ENCODE peak calls at places on chromosome 10, in nine cellular contexts. One of them, this sample, is unnamed.

GRCh38 chr10:30765611-30766010 is 136.1 kb upstream of the LYZL2 start:
- DNase-seq in fibroblast of pulmonary artery: no peak
- DNase-seq in lower lobe of right lung: no peak
- DNase-seq in skeletal muscle cell: no peak
- DNase-seq in transverse colon: no peak
- DNase-seq in choroid plexus epithelial cell: no peak
- DNase-seq in adipocyte: no peak
- DNase-seq in foreskin fibroblast: no peak
- DNase-seq in suprapubic skin: no peak
- DNase-seq in this sample: peak

GRCh38 chr10:93894516-93895378 is 969 bp downstream of the SLC35G1 start:
- DNase-seq in lower lobe of right lung: no peak
- DNase-seq in suprapubic skin: no peak
- DNase-seq in skeletal muscle cell: no peak
- DNase-seq in fibroblast of pulmonary artery: no peak
- DNase-seq in choroid plexus epithelial cell: peak
- DNase-seq in foreskin fibroblast: peak
- DNase-seq in adipocyte: peak
- DNase-seq in transverse colon: no peak
- DNase-seq in this sample: peak

GRCh38 chr10:61028861-61029361 is 84.9 kb upstream of the RHOBTB1 start:
- DNase-seq in choroid plexus epithelial cell: no peak
- DNase-seq in transverse colon: no peak
- DNase-seq in skeletal muscle cell: peak
- DNase-seq in foreskin fibroblast: peak
- DNase-seq in fibroblast of pulmonary artery: peak
- DNase-seq in lower lobe of right lung: no peak
- DNase-seq in adipocyte: peak
- DNase-seq in suprapubic skin: no peak
- DNase-seq in this sample: peak

GRCh38 chr10:88423732-88424131 is 159.4 kb downstream of the RNLS start:
- DNase-seq in skeletal muscle cell: no peak
- DNase-seq in suprapubic skin: no peak
- DNase-seq in foreskin fibroblast: no peak
- DNase-seq in transverse colon: no peak
- DNase-seq in adipocyte: no peak
- DNase-seq in lower lobe of right lung: no peak
- DNase-seq in choroid plexus epithelial cell: no peak
- DNase-seq in fibroblast of pulmonary artery: no peak
- DNase-seq in this sample: no peak

GRCh38 chr10:34764347-34764991 is 50.6 kb downstream of the PARD3 start:
- DNase-seq in choroid plexus epithelial cell: no peak
- DNase-seq in skeletal muscle cell: no peak
- DNase-seq in fibroblast of pulmonary artery: no peak
- DNase-seq in lower lobe of right lung: no peak
- DNase-seq in foreskin fibroblast: no peak
- DNase-seq in transverse colon: no peak
- DNase-seq in suprapubic skin: no peak
- DNase-seq in adipocyte: no peak
- DNase-seq in this sample: no peak

GRCh38 chr10:71769279-71769823 is 4.0 kb downstream of the VSIR start:
- DNase-seq in fibroblast of pulmonary artery: peak
- DNase-seq in suprapubic skin: no peak
- DNase-seq in lower lobe of right lung: no peak
- DNase-seq in choroid plexus epithelial cell: peak
- DNase-seq in skeletal muscle cell: no peak
- DNase-seq in adipocyte: peak
- DNase-seq in foreskin fibroblast: peak
- DNase-seq in transverse colon: peak
- DNase-seq in this sample: no peak

GRCh38 chr10:43313901-43314300 is 47.0 kb upstream of the RASGEF1A start:
- DNase-seq in choroid plexus epithelial cell: no peak
- DNase-seq in adipocyte: no peak
- DNase-seq in transverse colon: no peak
- DNase-seq in fibroblast of pulmonary artery: no peak
- DNase-seq in suprapubic skin: no peak
- DNase-seq in lower lobe of right lung: no peak
- DNase-seq in foreskin fibroblast: no peak
- DNase-seq in skeletal muscle cell: no peak
- DNase-seq in this sample: no peak

GRCh38 chr10:62424026-62424425 is 49.9 kb downstream of the ZNF365 start:
- DNase-seq in skeletal muscle cell: no peak
- DNase-seq in lower lobe of right lung: no peak
- DNase-seq in foreskin fibroblast: no peak
- DNase-seq in choroid plexus epithelial cell: peak
- DNase-seq in suprapubic skin: no peak
- DNase-seq in transverse colon: no peak
- DNase-seq in fibroblast of pulmonary artery: no peak
- DNase-seq in adipocyte: no peak
- DNase-seq in this sample: no peak

GRCh38 chr10:17643339-17643754 is 604 bp upstream of the STAM start:
- DNase-seq in transverse colon: peak
- DNase-seq in foreskin fibroblast: peak
- DNase-seq in choroid plexus epithelial cell: peak
- DNase-seq in adipocyte: peak
- DNase-seq in fibroblast of pulmonary artery: peak
- DNase-seq in suprapubic skin: peak
- DNase-seq in skeletal muscle cell: peak
- DNase-seq in lower lobe of right lung: peak
- DNase-seq in this sample: peak

GRCh38 chr10:68666280-68666760 is 54.7 kb upstream of the CCAR1 start:
- DNase-seq in suprapubic skin: no peak
- DNase-seq in adipocyte: peak
- DNase-seq in choroid plexus epithelial cell: peak
- DNase-seq in lower lobe of right lung: no peak
- DNase-seq in foreskin fibroblast: peak
- DNase-seq in transverse colon: no peak
- DNase-seq in skeletal muscle cell: peak
- DNase-seq in fibroblast of pulmonary artery: peak
- DNase-seq in this sample: peak

GRCh38 chr10:63515002-63515763 is 6.0 kb upstream of the REEP3 start:
- DNase-seq in transverse colon: no peak
- DNase-seq in lower lobe of right lung: no peak
- DNase-seq in skeletal muscle cell: no peak
- DNase-seq in suprapubic skin: no peak
- DNase-seq in fibroblast of pulmonary artery: peak
- DNase-seq in foreskin fibroblast: peak
- DNase-seq in choroid plexus epithelial cell: peak
- DNase-seq in adipocyte: peak
- DNase-seq in this sample: no peak

GRCh38 chr10:116836087-116836486 is 13.2 kb upstream of the ENO4 start:
- DNase-seq in foreskin fibroblast: no peak
- DNase-seq in fibroblast of pulmonary artery: no peak
- DNase-seq in transverse colon: no peak
- DNase-seq in suprapubic skin: no peak
- DNase-seq in skeletal muscle cell: no peak
- DNase-seq in adipocyte: no peak
- DNase-seq in lower lobe of right lung: no peak
- DNase-seq in choroid plexus epithelial cell: no peak
- DNase-seq in this sample: no peak

GRCh38 chr10:129848571-129849451 is 115.3 kb downstream of the EBF3 start:
- DNase-seq in lower lobe of right lung: no peak
- DNase-seq in skeletal muscle cell: no peak
- DNase-seq in fibroblast of pulmonary artery: no peak
- DNase-seq in choroid plexus epithelial cell: no peak
- DNase-seq in foreskin fibroblast: peak
- DNase-seq in adipocyte: no peak
- DNase-seq in suprapubic skin: peak
- DNase-seq in transverse colon: no peak
- DNase-seq in this sample: no peak

GRCh38 chr10:92689663-92690210 is at the start of gene HHEX:
- DNase-seq in fibroblast of pulmonary artery: peak
- DNase-seq in transverse colon: peak
- DNase-seq in foreskin fibroblast: peak
- DNase-seq in choroid plexus epithelial cell: peak
- DNase-seq in suprapubic skin: no peak
- DNase-seq in skeletal muscle cell: no peak
- DNase-seq in adipocyte: peak
- DNase-seq in lower lobe of right lung: peak
- DNase-seq in this sample: peak

GRCh38 chr10:125111350-125111749 is 49.0 kb downstream of the CTBP2 start:
- DNase-seq in fibroblast of pulmonary artery: no peak
- DNase-seq in adipocyte: no peak
- DNase-seq in foreskin fibroblast: no peak
- DNase-seq in skeletal muscle cell: no peak
- DNase-seq in suprapubic skin: no peak
- DNase-seq in lower lobe of right lung: no peak
- DNase-seq in choroid plexus epithelial cell: no peak
- DNase-seq in transverse colon: no peak
- DNase-seq in this sample: no peak
- H3K4me3 ChIP-seq in fibroblast of pulmonary artery: no peak
- H3K4me3 ChIP-seq in adipocyte: no peak
- H3K4me3 ChIP-seq in foreskin fibroblast: no peak
- H3K4me3 ChIP-seq in skeletal muscle cell: no peak
- H3K4me3 ChIP-seq in suprapubic skin: no peak
- H3K4me3 ChIP-seq in lower lobe of right lung: no peak
- H3K4me3 ChIP-seq in choroid plexus epithelial cell: no peak
- H3K4me3 ChIP-seq in transverse colon: no peak
- H3K4me3 ChIP-seq in this sample: no peak

GRCh38 chr10:784377-784758 is 94.9 kb upstream of the DIP2C start:
- DNase-seq in lower lobe of right lung: peak
- DNase-seq in choroid plexus epithelial cell: no peak
- DNase-seq in suprapubic skin: peak
- DNase-seq in foreskin fibroblast: no peak
- DNase-seq in fibroblast of pulmonary artery: no peak
- DNase-seq in transverse colon: peak
- DNase-seq in skeletal muscle cell: no peak
- DNase-seq in adipocyte: no peak
- DNase-seq in this sample: no peak
- H3K4me3 ChIP-seq in lower lobe of right lung: peak
- H3K4me3 ChIP-seq in choroid plexus epithelial cell: peak
- H3K4me3 ChIP-seq in suprapubic skin: peak
- H3K4me3 ChIP-seq in foreskin fibroblast: peak
- H3K4me3 ChIP-seq in fibroblast of pulmonary artery: peak
- H3K4me3 ChIP-seq in transverse colon: no peak
- H3K4me3 ChIP-seq in skeletal muscle cell: peak
- H3K4me3 ChIP-seq in adipocyte: peak
- H3K4me3 ChIP-seq in this sample: no peak

GRCh38 chr10:3471497-3471896 is 298.9 kb upstream of the PITRM1 start:
- DNase-seq in choroid plexus epithelial cell: no peak
- DNase-seq in suprapubic skin: no peak
- DNase-seq in fibroblast of pulmonary artery: no peak
- DNase-seq in adipocyte: no peak
- DNase-seq in foreskin fibroblast: no peak
- DNase-seq in transverse colon: no peak
- DNase-seq in skeletal muscle cell: no peak
- DNase-seq in lower lobe of right lung: no peak
- DNase-seq in this sample: no peak

GRCh38 chr10:3471927-3472704 is 299.5 kb upstream of the PITRM1 start:
- DNase-seq in lower lobe of right lung: no peak
- DNase-seq in choroid plexus epithelial cell: no peak
- DNase-seq in suprapubic skin: no peak
- DNase-seq in transverse colon: peak
- DNase-seq in foreskin fibroblast: peak
- DNase-seq in adipocyte: no peak
- DNase-seq in fibroblast of pulmonary artery: no peak
- DNase-seq in skeletal muscle cell: no peak
- DNase-seq in this sample: no peak

GRCh38 chr10:3472705-3473078 is 300.1 kb upstream of the PITRM1 start:
- DNase-seq in foreskin fibroblast: peak
- DNase-seq in transverse colon: no peak
- DNase-seq in lower lobe of right lung: no peak
- DNase-seq in fibroblast of pulmonary artery: peak
- DNase-seq in choroid plexus epithelial cell: peak
- DNase-seq in adipocyte: peak
- DNase-seq in suprapubic skin: no peak
- DNase-seq in skeletal muscle cell: no peak
- DNase-seq in this sample: no peak

GRCh38 chr10:3474266-3474665 is 301.7 kb upstream of the PITRM1 start:
- DNase-seq in foreskin fibroblast: no peak
- DNase-seq in lower lobe of right lung: no peak
- DNase-seq in skeletal muscle cell: no peak
- DNase-seq in fibroblast of pulmonary artery: no peak
- DNase-seq in choroid plexus epithelial cell: no peak
- DNase-seq in suprapubic skin: no peak
- DNase-seq in transverse colon: no peak
- DNase-seq in adipocyte: no peak
- DNase-seq in this sample: no peak

DNA sequence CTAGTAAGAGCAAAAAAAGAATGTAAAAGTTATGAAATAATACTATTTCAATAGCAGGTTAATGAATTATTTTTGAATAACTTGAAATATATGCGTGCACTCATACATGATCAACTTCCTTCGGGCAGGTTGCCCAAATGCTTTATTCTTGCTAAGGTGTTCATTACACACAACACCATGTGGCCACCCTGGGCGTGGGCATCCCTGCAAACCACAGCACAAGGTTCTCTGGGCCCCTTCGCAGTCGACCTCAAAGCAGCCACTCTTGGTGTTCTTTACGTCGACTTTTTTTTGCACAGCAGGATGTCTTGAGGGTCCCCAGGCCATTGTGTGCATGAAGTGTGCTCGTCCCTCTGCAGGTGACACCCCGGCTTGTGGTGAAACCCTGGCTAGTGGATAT is 300.7 kb upstream of the PITRM1 start:
- DNase-seq in foreskin fibroblast: no peak
- DNase-seq in lower lobe of right lung: peak
- DNase-seq in adipocyte: no peak
- DNase-seq in fibroblast of pulmonary artery: no peak
- DNase-seq in choroid plexus epithelial cell: no peak
- DNase-seq in transverse colon: no peak
- DNase-seq in suprapubic skin: no peak
- DNase-seq in skeletal muscle cell: no peak
- DNase-seq in this sample: no peak
- H3K4me3 ChIP-seq in foreskin fibroblast: no peak
- H3K4me3 ChIP-seq in lower lobe of right lung: no peak
- H3K4me3 ChIP-seq in adipocyte: peak
- H3K4me3 ChIP-seq in fibroblast of pulmonary artery: no peak
- H3K4me3 ChIP-seq in choroid plexus epithelial cell: no peak
- H3K4me3 ChIP-seq in transverse colon: no peak
- H3K4me3 ChIP-seq in suprapubic skin: no peak
- H3K4me3 ChIP-seq in skeletal muscle cell: no peak
- H3K4me3 ChIP-seq in this sample: no peak

GRCh38 chr10:103835121-103836045 is 20.0 kb downstream of the SH3PXD2A start:
- DNase-seq in foreskin fibroblast: peak
- DNase-seq in fibroblast of pulmonary artery: peak
- DNase-seq in skeletal muscle cell: peak
- DNase-seq in suprapubic skin: peak
- DNase-seq in adipocyte: peak
- DNase-seq in choroid plexus epithelial cell: peak
- DNase-seq in transverse colon: peak
- DNase-seq in lower lobe of right lung: peak
- DNase-seq in this sample: no peak

GRCh38 chr10:103836273-103836672 is 19.1 kb downstream of the SH3PXD2A start:
- DNase-seq in choroid plexus epithelial cell: no peak
- DNase-seq in foreskin fibroblast: no peak
- DNase-seq in suprapubic skin: no peak
- DNase-seq in skeletal muscle cell: no peak
- DNase-seq in lower lobe of right lung: no peak
- DNase-seq in adipocyte: no peak
- DNase-seq in fibroblast of pulmonary artery: no peak
- DNase-seq in transverse colon: no peak
- DNase-seq in this sample: no peak

GRCh38 chr10:103833731-103834365 is 21.5 kb downstream of the SH3PXD2A start:
- DNase-seq in skeletal muscle cell: no peak
- DNase-seq in transverse colon: peak
- DNase-seq in choroid plexus epithelial cell: no peak
- DNase-seq in lower lobe of right lung: peak
- DNase-seq in foreskin fibroblast: peak
- DNase-seq in suprapubic skin: peak
- DNase-seq in adipocyte: no peak
- DNase-seq in fibroblast of pulmonary artery: peak
- DNase-seq in this sample: no peak

GRCh38 chr10:103832806-103833205 is 22.6 kb downstream of the SH3PXD2A start:
- DNase-seq in suprapubic skin: no peak
- DNase-seq in adipocyte: no peak
- DNase-seq in fibroblast of pulmonary artery: no peak
- DNase-seq in lower lobe of right lung: no peak
- DNase-seq in transverse colon: no peak
- DNase-seq in skeletal muscle cell: no peak
- DNase-seq in foreskin fibroblast: no peak
- DNase-seq in choroid plexus epithelial cell: no peak
- DNase-seq in this sample: no peak

GRCh38 chr10:103834436-103835095 is 20.8 kb downstream of the SH3PXD2A start:
- DNase-seq in foreskin fibroblast: no peak
- DNase-seq in lower lobe of right lung: no peak
- DNase-seq in skeletal muscle cell: no peak
- DNase-seq in choroid plexus epithelial cell: no peak
- DNase-seq in transverse colon: no peak
- DNase-seq in suprapubic skin: peak
- DNase-seq in adipocyte: no peak
- DNase-seq in fibroblast of pulmonary artery: no peak
- DNase-seq in this sample: no peak
- H3K4me3 ChIP-seq in foreskin fibroblast: no peak
- H3K4me3 ChIP-seq in lower lobe of right lung: no peak
- H3K4me3 ChIP-seq in skeletal muscle cell: no peak
- H3K4me3 ChIP-seq in choroid plexus epithelial cell: no peak
- H3K4me3 ChIP-seq in transverse colon: no peak
- H3K4me3 ChIP-seq in suprapubic skin: no peak
- H3K4me3 ChIP-seq in adipocyte: no peak
- H3K4me3 ChIP-seq in fibroblast of pulmonary artery: no peak
- H3K4me3 ChIP-seq in this sample: no peak

This sample was measured in MG63.